ENCODE peak calls at places on chromosomes 6 and 20, in seven cellular contexts. D is colonic mucosa, E is tibial nerve, P is pancreas, Y is suprapubic skin, K is stomach, A is sigmoid colon. I is an unnamed sample.

GRCh38 chr20:12305555-12305954 is 387.9 kb downstream of the BTBD3 start:
- DNase-seq in D (no peak), E (no peak), P (no peak), Y (no peak), K (no peak), A (no peak), I (no peak)

GRCh38 chr20:21796059-21796458 is 90.6 kb downstream of the PAX1 start:
- DNase-seq in D (no peak), E (no peak), P (no peak), Y (no peak), K (no peak), A (no peak), I (no peak)

GRCh38 chr6:63821442-63821841 is 185.8 kb downstream of the PHF3 start:
- DNase-seq in D (no peak), E (no peak), P (no peak), Y (no peak), K (no peak), A (no peak), I (no peak)

GRCh38 chr20:31709939-31710338 is 12.7 kb downstream of the BCL2L1 start:
- DNase-seq in D (peak; percentile 14), E (no peak), P (no peak), Y (no peak), K (no peak), A (peak; percentile 42), I (no peak)

GRCh38 chr6:35973670-35974222 is 50.7 kb downstream of the SLC26A8 start:
- DNase-seq in D (peak; percentile 22), E (no peak), P (no peak), Y (no peak), K (peak; percentile 31), A (no peak), I (peak; percentile 50)

GRCh38 chr6:108337721-108338120 is 42.9 kb downstream of the AFG1L start:
- DNase-seq in D (no peak), E (no peak), P (no peak), Y (no peak), K (no peak), A (no peak), I (no peak)

GRCh38 chr6:21729431-21729830 is 135.9 kb downstream of the SOX4 start:
- DNase-seq in D (no peak), E (no peak), P (no peak), Y (no peak), K (no peak), A (no peak), I (no peak)

GRCh38 chr6:141394125-141394536 is 738.6 kb upstream of the GJE1 start:
- DNase-seq in D (no peak), E (no peak), P (no peak), Y (no peak), K (no peak), A (no peak), I (no peak)

GRCh38 chr6:133748628-133749027 is 140.3 kb upstream of the TCF21 start:
- DNase-seq in D (no peak), E (no peak), P (no peak), Y (no peak), K (no peak), A (no peak), I (no peak)

GRCh38 chr6:2900821-2901644 is 2.1 kb downstream of the SERPINB9 start:
- DNase-seq in D (no peak), E (no peak), P (no peak), Y (no peak), K (no peak), A (no peak), I (no peak)

GRCh38 chr20:38190166-38190565 is 25.1 kb upstream of the TGM2 start:
- DNase-seq in D (no peak), E (no peak), P (no peak), Y (no peak), K (no peak), A (peak; percentile 25), I (peak; percentile 19)

GRCh38 chr20:38184098-38184497 is 19.0 kb upstream of the TGM2 start:
- DNase-seq in D (no peak), E (no peak), P (no peak), Y (no peak), K (no peak), A (no peak), I (no peak)

GRCh38 chr20:38190936-38191371 is 25.9 kb upstream of the TGM2 start:
- DNase-seq in D (no peak), E (no peak), P (no peak), Y (no peak), K (no peak), A (peak; percentile 57), I (no peak)

GRCh38 chr20:38186788-38187221 is 21.7 kb upstream of the TGM2 start:
- DNase-seq in D (no peak), E (no peak), P (no peak), Y (no peak), K (no peak), A (no peak), I (no peak)

DNA sequence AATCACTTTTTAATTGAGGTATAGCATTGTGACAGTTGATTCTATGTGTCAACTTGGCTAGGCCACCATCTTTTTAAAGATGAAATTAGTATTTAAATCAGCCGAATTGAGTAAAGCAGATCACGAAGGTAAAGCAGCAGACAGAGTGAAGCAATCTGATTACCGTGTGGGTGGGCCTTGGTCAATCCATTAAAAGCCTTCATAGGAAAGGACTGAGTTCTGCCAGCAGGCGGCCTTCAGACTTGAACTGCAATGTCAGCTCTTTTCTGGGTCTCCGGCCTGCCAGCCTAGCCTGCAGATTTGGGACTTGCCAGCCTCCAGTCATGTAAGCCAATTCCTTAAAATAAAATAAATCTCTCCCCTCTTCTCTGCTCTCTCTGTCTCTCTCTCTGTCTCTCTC is 22.4 kb upstream of the TGM2 start:
- DNase-seq in D (no peak), E (no peak), P (no peak), Y (no peak), K (no peak), A (peak; percentile 29), I (no peak)
- TF ChIP-seq CTCF in D (no peak), E (no peak), P (no peak), Y (no peak), K (no peak), A (no peak), I (no peak)

GRCh38 chr6:15255481-15256414 is 9.9 kb downstream of the JARID2 start:
- DNase-seq in D (no peak), E (no peak), P (no peak), Y (no peak), K (no peak), A (no peak), I (peak; percentile 57)

GRCh38 chr6:15252205-15252604 is 6.3 kb downstream of the JARID2 start:
- DNase-seq in D (no peak), E (no peak), P (no peak), Y (no peak), K (no peak), A (no peak), I (no peak)

GRCh38 chr6:15253107-15254073 is 7.5 kb downstream of the JARID2 start:
- DNase-seq in D (no peak), E (no peak), P (no peak), Y (no peak), K (no peak), A (no peak), I (no peak)

GRCh38 chr6:15256538-15257222 is 10.8 kb downstream of the JARID2 start:
- DNase-seq in D (no peak), E (no peak), P (no peak), Y (no peak), K (no peak), A (no peak), I (no peak)

DNA sequence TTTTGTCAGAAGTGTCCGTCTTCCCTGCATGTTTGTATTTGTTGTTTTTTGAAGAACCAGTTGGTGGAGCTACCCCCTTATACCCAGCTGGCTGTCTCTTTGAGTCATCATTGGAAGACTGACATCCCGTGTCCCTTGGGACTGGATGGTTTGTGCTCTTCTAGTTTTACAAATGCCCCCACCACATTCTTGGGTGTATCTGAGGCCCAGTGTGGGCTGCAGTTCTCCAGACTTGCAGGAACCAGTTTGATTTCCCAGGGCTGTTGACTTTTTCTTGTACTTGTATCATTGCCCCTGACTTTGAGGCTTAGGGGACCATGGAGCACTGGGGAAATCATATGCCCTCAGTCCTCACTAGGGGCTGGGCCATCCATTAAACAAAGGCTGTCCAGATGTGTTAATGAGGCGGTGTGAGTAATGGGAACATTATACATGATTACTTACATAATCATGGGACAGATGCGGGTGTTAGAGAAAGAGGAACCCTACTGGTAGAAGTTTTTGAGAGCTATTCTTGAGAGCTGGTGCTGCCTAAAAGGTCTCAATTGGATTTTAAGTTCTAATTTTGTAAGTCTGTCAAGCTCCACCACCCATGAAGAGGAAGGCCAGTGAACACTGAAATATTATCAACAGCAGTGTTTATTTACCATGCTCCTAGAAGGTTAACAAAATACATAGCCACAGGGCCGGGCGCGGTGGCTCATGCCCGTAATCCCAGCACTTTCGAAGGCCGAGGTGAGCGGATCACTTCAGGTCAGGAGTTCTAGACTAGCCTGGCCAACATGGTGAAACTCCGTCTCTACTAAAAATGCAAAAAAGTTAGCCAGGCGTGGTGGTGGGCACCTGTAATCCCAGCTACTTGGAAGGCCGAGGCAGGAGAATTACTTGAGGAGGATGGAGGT is 8.5 kb downstream of the JARID2 start:
- DNase-seq in D (no peak), E (no peak), P (no peak), Y (no peak), K (peak; percentile 47), A (no peak), I (no peak)
- H3K4me1 ChIP-seq in D (no peaks in the 10 kb centered on the region), E (peaks cover 16% of the 10 kb centered on the region), P (no peaks in the 10 kb centered on the region), Y (peaks cover 70% of the 10 kb centered on the region), K (peaks cover 54% of the 10 kb centered on the region), A (peaks cover 49% of the 10 kb centered on the region), I (peaks cover 3% of the 10 kb centered on the region)

DNA sequence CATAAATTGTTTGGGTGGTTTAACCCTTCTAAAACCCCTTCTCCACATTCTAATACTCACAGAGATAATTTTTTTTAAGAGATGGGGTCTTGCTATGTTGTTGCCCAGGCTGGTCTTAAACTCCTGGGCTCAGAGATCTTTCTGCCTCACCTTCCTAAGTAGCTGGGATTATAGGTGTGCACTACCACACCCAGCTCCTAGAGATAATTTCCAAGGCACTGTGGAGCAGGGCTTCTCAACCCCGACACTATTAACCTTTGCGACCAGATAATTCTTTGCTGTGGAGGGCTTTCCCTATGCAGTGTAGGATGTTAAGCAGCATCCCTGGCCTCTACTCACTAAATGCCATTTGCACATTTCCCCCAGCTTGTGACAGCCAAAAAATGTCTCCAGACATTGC is 8.8 kb upstream of the RREB1 start:
- DNase-seq in D (no peak), E (no peak), P (no peak), Y (no peak), K (no peak), A (no peak), I (no peak)
- TF ChIP-seq CTCF in D (no peak), E (no peak), P (no peak), Y (no peak), K (no peak), A (no peak), I (no peak)

DNA sequence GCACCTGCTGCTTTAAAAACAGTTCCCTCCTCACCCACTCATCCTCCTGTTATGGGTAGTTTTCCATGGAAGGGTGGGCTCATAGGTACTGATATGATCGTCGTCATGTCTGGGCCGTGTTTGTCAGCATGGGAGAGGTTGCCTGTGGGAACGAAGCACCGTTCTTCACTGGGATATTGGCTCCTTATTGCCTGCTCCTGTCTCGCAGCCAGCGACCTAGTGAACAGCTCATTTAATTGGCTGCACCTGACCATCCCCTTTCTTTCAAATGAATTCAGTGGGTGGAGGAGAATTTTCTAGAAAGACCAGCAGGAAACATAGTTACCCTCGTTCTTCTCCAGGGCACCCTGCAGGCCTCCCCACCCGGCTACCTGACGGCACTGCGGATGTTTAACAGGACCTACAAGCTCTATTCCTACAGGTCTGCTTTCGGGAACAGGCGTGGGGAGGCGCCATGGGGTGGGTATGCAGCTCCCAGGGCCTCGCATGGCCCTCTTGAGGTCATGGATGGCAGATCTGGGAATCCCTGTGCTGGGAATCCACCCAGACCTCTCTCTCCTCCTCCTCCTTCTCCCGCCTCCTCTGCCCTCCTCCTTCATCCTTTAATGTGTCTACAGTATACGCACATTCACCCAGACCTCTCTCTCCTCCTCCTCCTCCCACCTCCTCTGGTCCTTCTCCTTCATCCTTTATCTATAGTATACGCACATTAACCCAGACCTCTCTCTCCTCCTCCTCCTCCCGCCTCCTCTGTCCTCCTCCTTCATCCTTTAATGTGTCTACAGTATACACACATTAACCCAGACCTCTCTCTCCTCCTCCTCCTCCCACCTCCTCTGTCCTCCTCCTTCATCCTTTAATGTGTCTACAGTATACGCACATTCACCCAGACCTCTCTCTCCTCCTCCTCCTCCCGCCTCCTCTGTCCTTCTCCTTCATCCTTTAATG is 21.9 kb downstream of the ENTPD6 start:
- DNase-seq in D (no peak), E (no peak), P (no peak), Y (peak; percentile 31), K (no peak), A (no peak), I (no peak)
- H3K4me1 ChIP-seq in D (no peaks in the 10 kb centered on the region), E (no peaks in the 10 kb centered on the region), P (no peaks in the 10 kb centered on the region), Y (no peaks in the 10 kb centered on the region), K (peaks cover 2% of the 10 kb centered on the region), A (no peaks in the 10 kb centered on the region), I (no peaks in the 10 kb centered on the region)

I was measured in Peyer's patch.